ENCODE peak calls at places on chromosomes 7 and 10, in nine cellular contexts. G, Y, C, P, M, I, V, J and R are unnamed samples.

GRCh38 chr7:17532861-17533404 is 234.5 kb downstream of the AHR start:
- DNase-seq in G (peak), Y (no peak), C (peak), P (peak), M (no peak), I (no peak), V (no peak), J (peak), R (no peak)

GRCh38 chr10:124267231-124267885 is 151.4 kb downstream of the OAT start:
- DNase-seq in G (no peak), Y (no peak), C (no peak), P (peak), M (no peak), I (no peak), V (no peak), J (no peak), R (no peak)

GRCh38 chr7:37282927-37283326 is 165.7 kb downstream of the ELMO1 start:
- DNase-seq in G (no peak), Y (no peak), C (no peak), P (no peak), M (no peak), I (no peak), V (no peak), J (no peak), R (no peak)

GRCh38 chr10:113558336-113558735 is 5.5 kb downstream of the HABP2 start:
- DNase-seq in G (no peak), Y (no peak), C (no peak), P (no peak), M (no peak), I (no peak), V (no peak), J (no peak), R (no peak)

GRCh38 chr10:61000769-61001730 is 57.1 kb upstream of the RHOBTB1 start:
- DNase-seq in G (peak), Y (no peak), C (no peak), P (peak), M (no peak), I (peak), V (no peak), J (no peak), R (no peak)

GRCh38 chr7:108570146-108570755 is 577 bp downstream of the DNAJB9 start:
- DNase-seq in G (peak), Y (no peak), C (peak), P (peak), M (peak), I (peak), V (no peak), J (peak), R (peak)

GRCh38 chr7:153130052-153130451 is 370.5 kb downstream of the ACTR3B start:
- DNase-seq in G (no peak), Y (no peak), C (peak), P (no peak), M (no peak), I (no peak), V (no peak), J (no peak), R (no peak)

GRCh38 chr7:107161415-107161814 is 7.4 kb upstream of the HBP1 start:
- DNase-seq in G (no peak), Y (no peak), C (no peak), P (no peak), M (no peak), I (no peak), V (no peak), J (no peak), R (no peak)

GRCh38 chr10:93790454-93790853 is 32.7 kb downstream of the LGI1 start:
- DNase-seq in G (no peak), Y (no peak), C (no peak), P (no peak), M (no peak), I (no peak), V (no peak), J (no peak), R (no peak)

GRCh38 chr10:79178614-79179403 is 110.0 kb downstream of the ZMIZ1 start:
- DNase-seq in G (no peak), Y (peak), C (no peak), P (peak), M (no peak), I (peak), V (no peak), J (no peak), R (no peak)

GRCh38 chr10:46304671-46305429 is 18.1 kb downstream of the ANTXRL start:
- DNase-seq in G (no peak), Y (peak), C (no peak), P (no peak), M (no peak), I (no peak), V (no peak), J (peak), R (no peak)

GRCh38 chr7:140230517-140230861 is 53.7 kb upstream of the KDM7A start:
- DNase-seq in G (no peak), Y (no peak), C (no peak), P (peak), M (no peak), I (no peak), V (no peak), J (peak), R (peak)

GRCh38 chr7:23679898-23680416 is at the start of gene FAM221A:
- DNase-seq in G (no peak), Y (peak), C (peak), P (peak), M (peak), I (peak), V (peak), J (peak), R (peak)

GRCh38 chr10:118742787-118743186 is 12.0 kb downstream of the CACUL1 start:
- DNase-seq in G (no peak), Y (no peak), C (no peak), P (peak), M (no peak), I (no peak), V (no peak), J (no peak), R (no peak)

GRCh38 chr7:147567043-147567442 is 1023.5 kb upstream of the C7orf33 start:
- DNase-seq in G (no peak), Y (no peak), C (no peak), P (no peak), M (no peak), I (no peak), V (no peak), J (no peak), R (no peak)

GRCh38 chr10:126250527-126251310 is 137.6 kb downstream of the ADAM12 start:
- DNase-seq in G (peak), Y (no peak), C (no peak), P (no peak), M (no peak), I (no peak), V (no peak), J (no peak), R (no peak)

GRCh38 chr10:62818426-62819011 is 2.4 kb upstream of the EGR2 start:
- DNase-seq in G (no peak), Y (no peak), C (no peak), P (peak), M (no peak), I (peak), V (no peak), J (no peak), R (peak)

GRCh38 chr7:92988051-92988450 is 129.7 kb downstream of the SAMD9 start:
- DNase-seq in G (peak), Y (peak), C (peak), P (peak), M (no peak), I (no peak), V (no peak), J (no peak), R (no peak)

GRCh38 chr7:29723599-29723998 is 82.7 kb upstream of the WIPF3 start:
- DNase-seq in G (peak), Y (no peak), C (no peak), P (no peak), M (no peak), I (no peak), V (no peak), J (no peak), R (no peak)

GRCh38 chr10:128047337-128047736 is 78.9 kb downstream of the MKI67 start:
- DNase-seq in G (peak), Y (no peak), C (peak), P (no peak), M (no peak), I (peak), V (peak), J (peak), R (peak)

GRCh38 chr7:89514970-89515369 is 639.3 kb upstream of the STEAP1 start:
- DNase-seq in G (peak), Y (no peak), C (no peak), P (no peak), M (no peak), I (no peak), V (no peak), J (no peak), R (no peak)

GRCh38 chr7:3028071-3028766 is 15.4 kb downstream of the CARD11 start:
- DNase-seq in G (peak), Y (peak), C (peak), P (peak), M (no peak), I (peak), V (no peak), J (no peak), R (no peak)